ENCODE peak calls at places on chromosomes 2 and 18, in ten cellular contexts. U is NCI-H1694; L is astrocyte; P is AG08396; X is trophoblast cell; T is CD8-positive, alpha-beta memory T cell; N is ureter; D is adrenal gland; E is upper lobe of left lung; B is stimulated activated naive CD8-positive, alpha-beta T cell treated with anti-CD3 and anti-CD28 coated beads, Interleukin-15, Interleukin-2, amounts not matched to agents 100 U/mL and 50 U/mL, for 24 hours. H is an unnamed sample.

GRCh38 chr2:222423632-222424280 is 587 bp upstream of the SGPP2 start:
- DNase-seq in U (no peak), L (no peak), P (no peak), X (peak; percentile 63), T (peak; percentile 25), N (no peak), D (no peak), E (no peak), B (peak; percentile 55), H (no peak)

GRCh38 chr18:35672897-35673296 is 91.4 kb downstream of the GALNT1 start:
- DNase-seq in U (no peak), L (peak; percentile 8), P (no peak), X (peak; percentile 6), T (no peak), N (no peak), D (no peak), E (no peak), B (no peak), H (no peak)

GRCh38 chr2:71451695-71452094 is 1.7 kb upstream of the DYSF start:
- DNase-seq in U (no peak), L (no peak), P (no peak), X (no peak), T (no peak), N (no peak), D (no peak), E (no peak), B (no peak), H (no peak)

GRCh38 chr2:10884530-10885478 is 26.9 kb upstream of the KCNF1 start:
- DNase-seq in U (no peak), L (no peak), P (no peak), X (no peak), T (no peak), N (no peak), D (no peak), E (no peak), B (no peak), H (no peak)

GRCh38 chr2:23384551-23385349 is at the start of gene KLHL29:
- DNase-seq in U (peak; percentile 36), L (peak; percentile 41), P (peak; percentile 97), X (peak; percentile 61), T (no peak), N (peak; percentile 90), D (peak; percentile 93), E (peak; percentile 99), B (peak; percentile 77), H (peak; percentile 21)

GRCh38 chr2:213834331-213834730 is 550.1 kb downstream of the SPAG16 start:
- DNase-seq in U (no peak), L (peak; percentile 86), P (peak; percentile 39), X (no peak), T (no peak), N (no peak), D (no peak), E (no peak), B (no peak), H (no peak)

GRCh38 chr18:53754154-53754553 is 470.3 kb downstream of the MBD2 start:
- DNase-seq in U (no peak), L (no peak), P (no peak), X (no peak), T (no peak), N (no peak), D (no peak), E (no peak), B (no peak), H (no peak)

GRCh38 chr2:181857471-181857870 is 34.1 kb upstream of the ITPRID2 start:
- DNase-seq in U (no peak), L (peak; percentile 19), P (no peak), X (no peak), T (no peak), N (no peak), D (no peak), E (no peak), B (no peak), H (no peak)

GRCh38 chr18:51162617-51163016 is 34.9 kb downstream of the MEX3C start:
- DNase-seq in U (no peak), L (no peak), P (no peak), X (no peak), T (no peak), N (no peak), D (no peak), E (no peak), B (no peak), H (no peak)

GRCh38 chr2:43285987-43286386 is 59.6 kb upstream of the ZFP36L2 start:
- DNase-seq in U (no peak), L (no peak), P (no peak), X (no peak), T (no peak), N (no peak), D (no peak), E (no peak), B (no peak), H (no peak)

GRCh38 chr2:235240574-235240973 is 253.3 kb upstream of the AGAP1 start:
- DNase-seq in U (no peak), L (no peak), P (no peak), X (no peak), T (no peak), N (no peak), D (no peak), E (no peak), B (no peak), H (no peak)

GRCh38 chr18:44536619-44537018 is 144.1 kb upstream of the SETBP1 start:
- DNase-seq in U (no peak), L (no peak), P (no peak), X (no peak), T (no peak), N (no peak), D (no peak), E (no peak), B (no peak), H (no peak)

GRCh38 chr18:42336139-42336538 is 381.1 kb downstream of the PIK3C3 start:
- DNase-seq in U (no peak), L (no peak), P (no peak), X (no peak), T (no peak), N (no peak), D (no peak), E (no peak), B (no peak), H (no peak)

GRCh38 chr2:186554450-186554849 is 35.4 kb upstream of the ITGAV start:
- DNase-seq in U (no peak), L (peak; percentile 40), P (no peak), X (no peak), T (no peak), N (no peak), D (no peak), E (no peak), B (no peak), H (no peak)

GRCh38 chr2:200901459-200902072 is 12.4 kb downstream of the NIF3L1 start:
- DNase-seq in U (peak; percentile 87), L (peak; percentile 72), P (peak; percentile 81), X (peak; percentile 87), T (peak; percentile 71), N (peak; percentile 67), D (peak; percentile 90), E (no peak), B (peak; percentile 67), H (peak; percentile 73)

GRCh38 chr2:64888591-64889309 is 100.4 kb upstream of the SLC1A4 start:
- DNase-seq in U (no peak), L (peak; percentile 49), P (peak; percentile 45), X (peak; percentile 84), T (no peak), N (no peak), D (no peak), E (no peak), B (no peak), H (no peak)

GRCh38 chr18:78681934-78682333 is 297.7 kb upstream of the SALL3 start:
- DNase-seq in U (no peak), L (no peak), P (no peak), X (no peak), T (no peak), N (no peak), D (no peak), E (no peak), B (no peak), H (no peak)

GRCh38 chr18:37717656-37718055 is 152.1 kb upstream of the CELF4 start:
- DNase-seq in U (no peak), L (no peak), P (no peak), X (no peak), T (no peak), N (no peak), D (no peak), E (no peak), B (no peak), H (no peak)

GRCh38 chr2:148813603-148814065 is 61.4 kb upstream of the KIF5C start:
- DNase-seq in U (no peak), L (no peak), P (no peak), X (no peak), T (peak; percentile 52), N (no peak), D (no peak), E (no peak), B (peak; percentile 70), H (peak; percentile 15)

GRCh38 chr2:105777071-105777482 is 32.4 kb downstream of the NCK2 start:
- DNase-seq in U (no peak), L (no peak), P (no peak), X (no peak), T (no peak), N (no peak), D (no peak), E (no peak), B (no peak), H (no peak)

GRCh38 chr2:106299696-106300095 is 105.6 kb upstream of the UXS1 start:
- DNase-seq in U (no peak), L (no peak), P (no peak), X (no peak), T (no peak), N (no peak), D (no peak), E (no peak), B (no peak), H (no peak)

GRCh38 chr2:223835701-223836532 is 1.5 kb downstream of the AP1S3 start:
- DNase-seq in U (no peak), L (no peak), P (no peak), X (no peak), T (no peak), N (no peak), D (no peak), E (peak; percentile 25), B (no peak), H (no peak)

GRCh38 chr2:190746971-190747761 is 98.3 kb downstream of the NAB1 start:
- DNase-seq in U (no peak), L (peak; percentile 72), P (peak; percentile 31), X (no peak), T (no peak), N (no peak), D (no peak), E (no peak), B (no peak), H (no peak)

GRCh38 chr2:195360242-195360641 is 296.8 kb upstream of the SLC39A10 start:
- DNase-seq in U (no peak), L (no peak), P (no peak), X (no peak), T (no peak), N (no peak), D (no peak), E (no peak), B (no peak), H (no peak)

GRCh38 chr2:181948227-181948626 is 37.4 kb upstream of the PPP1R1C start:
- DNase-seq in U (no peak), L (no peak), P (peak; percentile 33), X (no peak), T (no peak), N (no peak), D (no peak), E (no peak), B (no peak), H (no peak)

GRCh38 chr2:16104345-16105177 is 164.2 kb downstream of the MYCN start:
- DNase-seq in U (no peak), L (no peak), P (no peak), X (no peak), T (no peak), N (no peak), D (no peak), E (no peak), B (no peak), H (no peak)

GRCh38 chr2:219496781-219497494 is 1.8 kb upstream of the GMPPA start:
- DNase-seq in U (no peak), L (peak; percentile 35), P (no peak), X (peak; percentile 55), T (no peak), N (no peak), D (no peak), E (peak; percentile 87), B (no peak), H (no peak)

GRCh38 chr2:112640800-112641675 is 4.7 kb upstream of the SLC20A1 start:
- DNase-seq in U (no peak), L (peak; percentile 92), P (peak; percentile 77), X (no peak), T (no peak), N (no peak), D (peak; percentile 48), E (no peak), B (no peak), H (no peak)